ENCODE peak calls at places on chromosomes 4 and X, in nine cellular contexts. U, P, V, X, B, A, E, C and T are unnamed samples.

GRCh38 chrX:1893758-1894294 is 279.0 kb downstream of the ASMT start:
- DNase-seq in V (no peak), B (no peak), C (no peak), X (no peak), P (no peak), E (no peak), A (no peak), U (no peak), T (no peak)

GRCh38 chrX:153927686-153927935 is 1.5 kb upstream of the ARHGAP4 start:
- DNase-seq in V (no peak), X (no peak), E (no peak), C (no peak), B (no peak), A (no peak), P (no peak), U (no peak), T (no peak)

GRCh38 chr4:84952004-84952403 is 14.5 kb downstream of the WDFY3 start:
- DNase-seq in U (peak), X (no peak), P (peak), C (no peak), E (peak), B (peak), A (peak), V (no peak), T (peak)

GRCh38 chrX:19814240-19814639 is 73.2 kb downstream of the SH3KBP1 start:
- DNase-seq in C (no peak), A (no peak), B (peak), V (peak), U (no peak), X (peak), P (no peak), E (no peak), T (no peak)

GRCh38 chrX:17500145-17500579 is 125.2 kb downstream of the NHS start:
- DNase-seq in X (no peak), A (peak), V (no peak), P (peak), C (no peak), B (no peak), U (peak), E (peak), T (peak)

GRCh38 chr4:77817304-77818076 is 1.7 kb downstream of the CNOT6L start:
- DNase-seq in C (no peak), B (peak), X (no peak), A (peak), U (no peak), E (no peak), V (no peak), P (no peak), T (no peak)

GRCh38 chr4:23219779-23220408 is 527.2 kb downstream of the GBA3 start:
- DNase-seq in P (no peak), V (no peak), A (no peak), B (no peak), U (no peak), C (no peak), E (no peak), X (peak), T (no peak)

GRCh38 chr4:140238353-140239041 is 84.5 kb upstream of the MAML3 start:
- DNase-seq in X (peak), V (peak), E (peak), B (no peak), P (peak), U (no peak), A (peak), C (peak), T (no peak)

GRCh38 chr4:19327364-19327763 is 924.3 kb upstream of the SLIT2 start:
- DNase-seq in C (no peak), U (no peak), V (no peak), X (no peak), P (peak), B (no peak), A (no peak), E (peak), T (no peak)

GRCh38 chr4:14749910-14750309 is 252.4 kb upstream of the CPEB2 start:
- DNase-seq in U (peak), P (peak), C (no peak), X (peak), V (peak), A (peak), E (no peak), B (no peak), T (peak)

GRCh38 chr4:173731257-173731656 is 201.2 kb upstream of the HAND2 start:
- DNase-seq in P (no peak), U (no peak), E (no peak), C (no peak), X (no peak), B (no peak), V (no peak), A (no peak), T (no peak)

GRCh38 chr4:164293181-164293580 is 460.8 kb upstream of the SMIM31 start:
- DNase-seq in P (no peak), V (no peak), C (no peak), E (no peak), A (no peak), X (no peak), B (no peak), U (peak), T (no peak)

GRCh38 chrX:138777230-138777629 is 65.7 kb upstream of the FGF13 start:
- DNase-seq in X (peak), U (peak), C (no peak), P (no peak), V (no peak), A (no peak), B (no peak), E (no peak), T (no peak)

GRCh38 chr4:53914313-53915016 is 149.9 kb downstream of the CHIC2 start:
- DNase-seq in A (peak), U (peak), X (no peak), P (peak), E (peak), B (no peak), C (no peak), V (peak), T (peak)

GRCh38 chr4:98793658-98794057 is 135.2 kb upstream of the TSPAN5 start:
- DNase-seq in C (no peak), P (no peak), V (no peak), E (no peak), A (no peak), X (no peak), B (no peak), U (no peak), T (peak)

GRCh38 chrX:93346309-93346708 is 327.1 kb downstream of the NAP1L3 start:
- DNase-seq in E (no peak), B (no peak), A (no peak), U (no peak), P (no peak), V (no peak), X (no peak), C (no peak), T (no peak)

GRCh38 chrX:66914082-66914481 is 275.2 kb upstream of the EDA2R start:
- DNase-seq in E (no peak), B (peak), C (no peak), U (peak), A (peak), V (peak), P (no peak), X (peak), T (no peak)

GRCh38 chrX:13487731-13488505 is 81.5 kb upstream of the EGFL6 start:
- DNase-seq in P (peak), E (peak), A (peak), X (peak), B (peak), V (peak), C (peak), U (peak), T (peak)

GRCh38 chrX:38332505-38332904 is 5.2 kb upstream of the RPGR start:
- DNase-seq in X (no peak), C (no peak), B (no peak), V (no peak), U (no peak), P (no peak), E (no peak), A (no peak), T (no peak)

GRCh38 chr4:56414135-56414675 is 21.2 kb downstream of the PPAT start:
- DNase-seq in P (no peak), A (no peak), B (no peak), C (no peak), V (no peak), U (no peak), X (peak), E (peak), T (no peak)

GRCh38 chr4:68348577-68348976 is 1.3 kb downstream of the YTHDC1 start:
- DNase-seq in X (no peak), E (no peak), C (no peak), P (no peak), U (no peak), B (no peak), A (no peak), V (no peak), T (no peak)

GRCh38 chrX:101265869-101266428 is 25.2 kb downstream of the TAF7L start:
- DNase-seq in X (no peak), E (peak), P (peak), B (no peak), V (no peak), U (peak), C (no peak), A (no peak), T (no peak)

GRCh38 chr4:111074523-111075114 is 451.7 kb upstream of the PITX2 start:
- DNase-seq in B (no peak), P (no peak), A (no peak), X (peak), E (no peak), U (no peak), C (no peak), V (no peak), T (no peak)

GRCh38 chr4:128810331-128810870 is 901 bp downstream of the JADE1 start:
- DNase-seq in E (peak), C (no peak), P (no peak), A (peak), X (no peak), B (peak), V (peak), U (peak), T (no peak)

GRCh38 chr4:5114911-5115310 is 63.6 kb downstream of the STK32B start:
- DNase-seq in A (no peak), V (no peak), B (no peak), U (no peak), P (peak), E (peak), C (no peak), X (no peak), T (no peak)

GRCh38 chr4:147791341-147791740 is 59.5 kb downstream of the ARHGAP10 start:
- DNase-seq in P (no peak), E (no peak), C (no peak), V (no peak), A (no peak), B (no peak), X (no peak), U (no peak), T (no peak)

GRCh38 chr4:155964016-155964891 is 10.6 kb upstream of the CTSO start:
- DNase-seq in A (no peak), X (no peak), E (no peak), P (peak), C (no peak), V (peak), U (no peak), B (no peak), T (no peak)

GRCh38 chr4:155960522-155960921 is 6.9 kb upstream of the CTSO start:
- DNase-seq in B (no peak), A (no peak), U (peak), V (no peak), X (no peak), C (no peak), E (peak), P (no peak), T (no peak)

GRCh38 chr4:155959417-155959816 is 5.8 kb upstream of the CTSO start:
- DNase-seq in B (no peak), U (no peak), X (no peak), C (no peak), P (no peak), V (no peak), A (no peak), E (no peak), T (no peak)

GRCh38 chr4:155961575-155961974 is 7.9 kb upstream of the CTSO start:
- DNase-seq in U (no peak), C (no peak), B (no peak), A (no peak), P (no peak), V (no peak), X (no peak), E (no peak), T (no peak)

DNA sequence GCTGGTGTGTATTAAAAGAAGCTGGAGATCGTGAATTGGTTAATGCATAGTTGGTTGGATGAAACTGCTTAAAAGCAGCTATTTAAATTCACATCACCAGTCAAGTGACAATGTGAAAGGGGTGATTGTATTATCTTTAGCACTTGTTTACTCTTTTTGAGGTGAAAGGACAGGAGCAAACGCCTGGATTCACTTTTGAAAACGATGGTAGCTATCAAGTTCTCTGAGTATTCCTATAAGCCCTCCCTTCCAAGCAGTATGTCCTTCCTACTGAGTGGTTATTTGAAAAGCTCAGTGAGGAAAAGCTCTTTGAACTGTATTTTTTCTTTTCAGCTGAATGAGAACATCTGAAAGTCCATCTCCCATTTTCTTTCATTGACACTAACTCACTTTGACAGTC is 9.0 kb upstream of the CTSO start:
- DNase-seq in B (no peak), E (no peak), X (no peak), C (no peak), U (no peak), A (no peak), P (no peak), V (no peak), T (no peak)
- H3K27ac ChIP-seq in B (no peak), E (no peak), X (no peak), C (no peak), U (peak), A (no peak), P (no peak), V (no peak), T (no peak)

DNA sequence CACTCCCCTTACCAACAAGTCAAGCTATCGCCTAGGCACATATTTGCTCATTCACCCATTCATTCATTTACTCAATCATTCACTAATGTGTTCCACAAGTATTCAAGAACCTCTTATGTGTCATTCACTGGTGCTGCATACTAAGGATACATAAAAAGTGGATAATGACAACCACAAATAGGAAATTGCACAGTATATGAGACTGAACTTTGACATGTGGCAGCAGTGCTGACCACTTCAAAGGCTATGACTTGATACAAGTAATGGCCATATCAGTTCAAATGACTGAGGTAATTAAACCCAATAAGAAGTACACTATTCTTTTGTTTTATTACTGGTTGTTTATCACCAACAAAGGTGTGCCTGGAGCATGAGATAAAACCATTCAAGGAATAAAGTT is 282.5 kb downstream of the KLHL13 start:
- DNase-seq in C (no peak), P (no peak), A (no peak), V (no peak), X (no peak), U (no peak), B (no peak), E (no peak), T (no peak)
- H3K27ac ChIP-seq in C (no peak), P (no peak), A (no peak), V (no peak), X (no peak), U (no peak), B (no peak), E (no peak), T (no peak)

DNA sequence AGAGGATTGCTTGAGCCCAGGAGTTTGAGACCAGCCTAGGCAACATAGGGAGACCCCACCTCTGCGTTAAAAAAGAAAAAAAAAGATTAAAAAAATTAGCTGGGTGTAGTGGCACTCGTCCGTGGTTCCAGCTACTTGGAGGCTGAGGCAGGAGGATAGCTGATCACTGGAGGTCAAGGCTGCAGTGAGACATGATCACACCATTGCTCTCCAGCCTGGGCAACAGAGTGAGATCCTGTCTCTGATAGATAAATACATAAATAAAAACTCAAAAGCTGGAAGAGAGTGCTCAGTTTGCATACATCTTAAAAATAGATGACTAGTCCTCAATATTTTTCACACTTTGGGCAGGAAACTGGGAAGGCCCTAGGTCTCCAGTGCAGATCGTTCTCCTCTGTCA is 54.1 kb downstream of the TMEM131L start:
- DNase-seq in B (no peak), A (no peak), U (no peak), C (no peak), X (no peak), E (no peak), V (no peak), P (no peak), T (no peak)
- H3K27ac ChIP-seq in B (no peak), A (no peak), U (no peak), C (no peak), X (peak), E (no peak), V (peak), P (no peak), T (no peak)

GRCh38 chr4:10457255-10457801 is at the start of gene ZNF518B:
- DNase-seq in A (peak), U (peak), X (peak), B (no peak), P (peak), V (peak), E (peak), C (no peak), T (no peak)
- H3K27ac ChIP-seq in A (peak), U (peak), X (no peak), B (no peak), P (peak), V (peak), E (peak), C (no peak), T (peak)

GRCh38 chr4:124712417-124713212 is at the start of gene ANKRD50:
- DNase-seq in X (peak), E (peak), V (peak), P (peak), A (peak), B (peak), U (peak), C (peak), T (peak)

GRCh38 chr4:124710253-124710849 is 2.2 kb downstream of the ANKRD50 start:
- DNase-seq in E (peak), U (peak), V (no peak), C (no peak), A (no peak), P (peak), X (no peak), B (no peak), T (no peak)

GRCh38 chr4:124711469-124712416 is 789 bp downstream of the ANKRD50 start:
- DNase-seq in C (peak), X (peak), P (peak), V (peak), U (peak), A (peak), B (peak), E (peak), T (no peak)

GRCh38 chr4:124710911-124711310 is 1.6 kb downstream of the ANKRD50 start:
- DNase-seq in P (peak), C (no peak), E (no peak), U (no peak), V (no peak), X (no peak), B (no peak), A (peak), T (no peak)

DNA sequence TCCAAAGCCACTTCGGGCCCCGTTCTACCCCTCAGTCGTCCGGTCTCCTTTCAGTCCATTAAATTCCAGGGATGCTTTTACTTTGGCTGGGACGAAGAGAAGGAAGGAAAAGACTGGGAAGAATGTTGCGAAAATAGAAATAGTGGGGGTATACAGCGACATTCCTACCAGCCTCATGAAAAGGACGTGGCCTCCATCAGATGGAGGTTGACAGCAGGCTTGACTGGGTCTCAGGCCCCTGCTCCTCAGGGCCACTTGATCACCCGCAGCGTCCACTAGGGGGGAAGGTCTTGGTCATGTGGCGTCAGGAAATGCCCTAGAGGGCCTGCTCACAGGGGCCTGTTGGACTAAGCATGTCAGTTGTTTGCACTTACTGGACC is 671 bp upstream of the ANKRD50 start:
- DNase-seq in P (peak), A (peak), X (no peak), C (peak), B (peak), E (peak), U (peak), V (peak), T (no peak)
- H3K27ac ChIP-seq in P (peak), A (peak), X (peak), C (peak), B (peak), E (peak), U (peak), V (peak), T (peak)

GRCh38 chr4:156948738-156949137 is 22.9 kb downstream of the PDGFC start:
- DNase-seq in X (no peak), A (no peak), P (no peak), V (no peak), U (no peak), B (no peak), E (no peak), C (no peak), T (no peak)

GRCh38 chr4:156948133-156948532 is 23.5 kb downstream of the PDGFC start:
- DNase-seq in X (no peak), C (no peak), E (no peak), U (no peak), A (no peak), V (no peak), P (no peak), B (no peak), T (no peak)

GRCh38 chr4:156950950-156951349 is 20.6 kb downstream of the PDGFC start:
- DNase-seq in U (peak), B (no peak), A (no peak), C (no peak), X (no peak), V (no peak), P (no peak), E (no peak), T (no peak)

GRCh38 chr4:156950090-156950489 is 21.5 kb downstream of the PDGFC start:
- DNase-seq in C (no peak), U (no peak), P (no peak), B (no peak), X (no peak), A (no peak), E (no peak), V (no peak), T (no peak)

DNA sequence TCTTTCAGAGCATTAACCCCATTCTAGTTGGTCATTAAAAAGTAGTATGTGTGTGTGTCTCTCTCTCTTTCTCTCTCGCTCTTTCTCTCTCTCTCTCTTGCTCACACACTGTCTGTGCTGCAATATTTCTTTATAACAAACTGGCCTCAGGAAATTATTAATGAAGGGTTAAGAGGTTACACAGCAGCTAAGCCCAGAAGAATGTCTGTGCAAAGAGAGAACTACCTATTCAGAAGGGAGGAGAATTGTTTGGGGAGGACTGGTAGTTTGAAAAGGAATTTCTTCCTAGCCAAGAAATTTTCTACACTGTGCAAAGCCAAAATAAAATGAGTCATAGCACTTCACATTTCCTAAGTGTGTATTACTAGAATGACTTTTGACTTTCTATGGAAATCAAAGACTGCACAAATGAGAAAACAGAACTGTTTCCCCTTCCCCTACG is 22.2 kb downstream of the PDGFC start:
- DNase-seq in A (no peak), X (no peak), B (peak), U (peak), V (no peak), P (peak), E (peak), C (no peak), T (peak)
- H3K27ac ChIP-seq in A (peak), X (no peak), B (no peak), U (peak), V (peak), P (peak), E (no peak), C (no peak), T (peak)

GRCh38 chr4:40516651-40517050 is 113.0 kb downstream of the RBM47 start:
- DNase-seq in X (peak), B (no peak), V (no peak), C (no peak), E (no peak), A (peak), U (no peak), P (no peak), T (no peak)
- H3K27ac ChIP-seq in X (peak), B (no peak), V (no peak), C (no peak), E (no peak), A (peak), U (no peak), P (no peak), T (peak)

GRCh38 chr4:145103496-145103895 is 5.4 kb downstream of the ABCE1 start:
- DNase-seq in C (no peak), V (no peak), E (no peak), B (no peak), X (no peak), A (no peak), U (no peak), P (no peak), T (no peak)
- H3K27ac ChIP-seq in C (no peak), V (no peak), E (no peak), B (no peak), X (no peak), A (no peak), U (no peak), P (no peak), T (no peak)